ENCODE peak calls at places on chromosomes 13 and 19, in seven cellular contexts. F is heart left ventricle; Y is sigmoid colon; S is effector memory CD4-positive, alpha-beta T cell; B is spleen; J is mesenchymal stem cell; N is CD4-positive, CD25-positive, alpha-beta regulatory T cell. Q is an unnamed sample. For H3K4me1, the result is how much of the 10 kb centered on the place peaks cover.

GRCh38 chr19:2072757-2073551 is 21.9 kb upstream of the MKNK2 start:
- DNase-seq in S (no peak), N (no peak), J (no peak), F (no peak), Y (no peak), B (peak), Q (no peak)

GRCh38 chr13:32947886-32948285 is 68.3 kb upstream of the KL start:
- DNase-seq in F (no peak), N (no peak), B (no peak), S (no peak), J (no peak), Y (no peak), Q (no peak)

GRCh38 chr13:33261426-33262068 is 24.0 kb downstream of the STARD13 start:
- DNase-seq in F (no peak), S (no peak), B (no peak), N (no peak), J (no peak), Y (no peak), Q (no peak)

GRCh38 chr13:30529085-30529815 is 63.5 kb upstream of the HMGB1 start:
- DNase-seq in F (no peak), Y (no peak), J (no peak), S (no peak), N (no peak), B (no peak), Q (no peak)

GRCh38 chr19:5436101-5436947 is 18.9 kb upstream of the ZNRF4 start:
- DNase-seq in Y (no peak), F (peak), B (no peak), S (no peak), J (peak), N (no peak), Q (no peak)

GRCh38 chr13:106156468-106156867 is 379.0 kb downstream of the EFNB2 start:
- DNase-seq in Y (no peak), J (peak), B (no peak), F (no peak), N (no peak), S (no peak), Q (no peak)

GRCh38 chr19:6433663-6434062 is at the start of gene SLC25A41:
- DNase-seq in B (no peak), S (no peak), F (no peak), J (no peak), Y (no peak), N (no peak), Q (no peak)

GRCh38 chr13:97222934-97223710 is 989 bp downstream of the MBNL2 start:
- DNase-seq in Y (no peak), B (no peak), J (no peak), S (no peak), N (peak), F (no peak), Q (peak)

GRCh38 chr19:42143341-42144234 is 11.3 kb upstream of the POU2F2 start:
- DNase-seq in N (no peak), S (no peak), J (peak), B (no peak), F (no peak), Y (no peak), Q (no peak)

GRCh38 chr19:37983916-37984315 is 76.9 kb downstream of the SIPA1L3 start:
- DNase-seq in F (no peak), N (no peak), B (peak), J (no peak), S (no peak), Y (no peak), Q (no peak)
- H3K4me1 ChIP-seq in F (under half), N (under half), B (under half), J (under half), S (under half), Y (under half), Q (half or more)

GRCh38 chr13:50277906-50278305 is 262.7 kb downstream of the KCNRG start:
- DNase-seq in S (no peak), F (no peak), Y (no peak), B (no peak), N (no peak), J (no peak), Q (no peak)
- H3K4me1 ChIP-seq in S (under half), F (under half), Y (under half), B (under half), N (under half), J (under half), Q (under half)

DNA sequence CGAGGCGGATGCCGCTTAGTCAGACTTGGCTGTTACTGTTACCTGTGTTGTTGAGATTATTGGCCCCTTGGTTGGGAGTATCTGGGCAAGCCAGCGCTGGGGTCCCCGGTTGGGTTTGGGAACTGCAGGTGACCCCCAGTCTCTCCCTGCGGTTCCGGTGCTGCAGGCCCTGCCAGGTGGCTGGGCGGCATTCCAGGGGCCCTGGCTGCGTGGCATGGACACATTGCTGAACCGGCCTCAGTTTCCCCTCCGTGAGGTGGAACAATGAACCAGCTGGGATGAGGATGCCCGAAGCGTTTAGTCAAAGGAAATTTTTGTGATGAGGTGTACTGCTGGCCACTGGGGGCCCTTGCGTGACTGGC is 538 bp downstream of the B3GNT3 start:
- DNase-seq in J (no peak), S (no peak), N (no peak), B (no peak), Y (no peak), F (no peak), Q (no peak)
- H3K4me1 ChIP-seq in J (under half), S (under half), N (under half), B (under half), Y (under half), F (under half), Q (under half)

GRCh38 chr19:11187409-11187808 is 9.9 kb downstream of the KANK2 start:
- DNase-seq in Y (no peak), B (no peak), S (no peak), N (no peak), J (no peak), F (no peak), Q (no peak)
- H3K4me1 ChIP-seq in Y (half or more), B (under half), S (under half), N (under half), J (under half), F (under half), Q (half or more)

Q was measured in OCI-LY7.